ENCODE peak calls at places on chromosome 15, in six cellular contexts. O, B, Z, J, U and M are unnamed samples.

GRCh38 chr15:92197761-92198160 is 195.9 kb upstream of the ST8SIA2 start:
- DNase-seq in U (no peak), O (no peak), J (no peak), Z (no peak), B (no peak), M (peak; percentile 64)

GRCh38 chr15:68126415-68126814 is 72.3 kb downstream of the PIAS1 start:
- DNase-seq in U (no peak), B (no peak), J (peak; percentile 60), Z (no peak), O (no peak), M (no peak)

GRCh38 chr15:67720556-67721175 is 104.6 kb upstream of the SKOR1 start:
- DNase-seq in U (no peak), Z (no peak), J (no peak), O (no peak), B (peak; percentile 61), M (no peak)

GRCh38 chr15:51547656-51548055 is 74.9 kb downstream of the DMXL2 start:
- DNase-seq in O (no peak), J (no peak), U (no peak), Z (no peak), B (no peak), M (no peak)

GRCh38 chr15:96353931-96354730 is 23.6 kb downstream of the NR2F2 start:
- DNase-seq in O (no peak), U (peak; percentile 68), B (peak; percentile 38), Z (no peak), J (no peak), M (no peak)

GRCh38 chr15:69154684-69155083 is 5.8 kb upstream of the GLCE start:
- DNase-seq in B (no peak), Z (no peak), O (no peak), U (no peak), J (no peak), M (no peak)

GRCh38 chr15:68434021-68434420 is 2.1 kb upstream of the ITGA11 start:
- DNase-seq in B (no peak), J (no peak), Z (no peak), U (no peak), O (no peak), M (peak; percentile 47)

GRCh38 chr15:90200534-90201139 is 493 bp upstream of the SEMA4B start:
- DNase-seq in J (no peak), Z (no peak), O (no peak), B (no peak), U (no peak), M (no peak)

GRCh38 chr15:73789491-73790240 is 36.5 kb upstream of the INSYN1 start:
- DNase-seq in U (no peak), Z (no peak), B (no peak), J (no peak), O (no peak), M (no peak)

GRCh38 chr15:43243246-43243645 is 22.4 kb upstream of the EPB42 start:
- DNase-seq in U (no peak), B (no peak), Z (no peak), J (no peak), O (no peak), M (no peak)
- H3K27ac ChIP-seq in U (no peak overlapping the region), B (no peak overlapping the region), Z (no peak overlapping the region), J (no peak overlapping the region), O (no peak overlapping the region), M (no peak overlapping the region)

GRCh38 chr15:41621200-41622193 is 38.7 kb upstream of the MGA start:
- DNase-seq in U (peak; percentile 79), O (peak; percentile 89), Z (peak; percentile 78), B (no peak), J (peak; percentile 78), M (peak; percentile 95)
- H3K4me3 ChIP-seq in U (peak overlapping the region; percentile 62), O (peak overlapping the region; percentile 58), Z (peak overlapping the region; percentile 63), B (no peak overlapping the region), J (peak overlapping the region; percentile 14), M (peak overlapping the region; percentile 65)

GRCh38 chr15:101128696-101129095 is 123.2 kb downstream of the CHSY1 start:
- DNase-seq in U (no peak), B (no peak), J (no peak), O (no peak), Z (no peak), M (no peak)

GRCh38 chr15:101128191-101128590 is 123.7 kb downstream of the CHSY1 start:
- DNase-seq in J (no peak), B (no peak), U (no peak), Z (no peak), O (no peak), M (no peak)

GRCh38 chr15:101126618-101127502 is 125.0 kb downstream of the CHSY1 start:
- DNase-seq in Z (no peak), J (no peak), U (no peak), B (no peak), O (no peak), M (no peak)

GRCh38 chr15:101129851-101130250 is 122.0 kb downstream of the CHSY1 start:
- DNase-seq in Z (no peak), B (no peak), O (no peak), U (no peak), J (no peak), M (no peak)

DNA sequence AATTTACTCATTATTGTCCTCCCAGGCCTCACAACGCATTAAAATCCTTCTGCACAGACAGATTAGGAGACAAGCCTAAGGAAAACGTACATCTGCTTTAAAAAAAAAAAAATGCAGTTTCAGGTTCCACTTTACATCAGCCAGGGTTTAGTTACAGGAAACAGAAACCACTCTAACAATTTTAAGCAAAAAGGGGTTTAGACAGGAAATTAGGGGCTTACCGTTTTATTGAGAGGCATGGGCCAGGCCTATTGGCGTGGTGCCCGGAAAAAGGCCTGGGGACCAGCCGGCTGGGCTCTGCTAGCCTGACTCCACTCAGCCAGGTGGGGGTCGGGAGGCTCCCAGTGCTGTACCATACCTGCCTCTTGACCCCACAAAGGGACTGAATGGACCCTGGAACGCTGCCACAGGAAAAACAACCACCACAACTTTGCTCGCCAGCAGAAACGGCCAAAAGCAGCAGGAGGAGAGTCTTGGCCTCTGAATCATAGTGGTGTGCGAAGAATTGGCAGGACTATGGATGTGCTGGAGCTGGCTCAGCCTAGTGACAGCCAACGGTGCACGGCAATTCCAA is 124.3 kb downstream of the CHSY1 start:
- DNase-seq in B (no peak), Z (peak; percentile 24), O (no peak), U (peak; percentile 68), J (peak; percentile 75), M (no peak)
- TF ChIP-seq EP300 in B (no peak), Z (no peak), O (no peak), U (no peak), J (no peak), M (no peak)

GRCh38 chr15:63277044-63277892 is at the start of gene APH1B:
- DNase-seq in Z (peak; percentile 31), B (peak; percentile 89), O (peak; percentile 69), J (peak; percentile 90), U (peak; percentile 86), M (peak; percentile 97)
- H3K27ac ChIP-seq in Z (no peak within 1 kb of the TSS), B (peak within 1 kb of the TSS; percentile 82), O (peak within 1 kb of the TSS; percentile 88), J (peak within 1 kb of the TSS; percentile 84), U (peak within 1 kb of the TSS; percentile 88), M (peak within 1 kb of the TSS; percentile 85)

GRCh38 chr15:42353061-42353460 is 6.2 kb upstream of the CAPN3 start:
- DNase-seq in U (no peak), O (no peak), J (no peak), B (no peak), Z (no peak), M (no peak)

GRCh38 chr15:42358141-42358540 is 1.2 kb upstream of the CAPN3 start:
- DNase-seq in Z (no peak), U (no peak), O (no peak), B (no peak), J (no peak), M (no peak)

GRCh38 chr15:42359249-42359648 is at the start of gene CAPN3:
- DNase-seq in O (no peak), J (no peak), Z (no peak), B (no peak), U (no peak), M (no peak)

GRCh38 chr15:42352401-42352800 is 6.9 kb upstream of the CAPN3 start:
- DNase-seq in O (no peak), B (no peak), J (no peak), Z (no peak), U (no peak), M (no peak)

DNA sequence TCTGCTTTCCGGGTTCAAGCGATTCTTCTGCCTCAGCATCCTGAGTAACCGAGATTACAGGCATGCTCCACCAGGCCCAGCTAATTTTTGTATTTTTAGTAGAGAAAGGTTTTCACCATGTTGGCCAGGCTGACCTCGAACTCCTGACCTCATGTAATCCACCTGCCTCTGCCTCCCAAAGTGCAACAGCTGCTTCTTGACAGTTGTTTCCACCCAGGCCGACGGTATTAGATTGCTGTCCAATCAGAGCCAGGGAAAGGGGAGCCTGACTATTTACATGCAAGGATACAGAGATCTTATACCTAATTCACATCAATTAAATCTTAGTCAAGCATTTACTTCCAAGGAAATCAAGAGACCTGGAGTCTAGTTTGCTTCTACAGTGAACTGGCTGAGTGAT is 4.0 kb upstream of the CAPN3 start:
- DNase-seq in J (no peak), B (no peak), O (no peak), Z (no peak), U (no peak), M (no peak)
- H3K4me3 ChIP-seq in J (no peak overlapping the region), B (no peak overlapping the region), O (no peak overlapping the region), Z (no peak overlapping the region), U (no peak overlapping the region), M (no peak overlapping the region)

GRCh38 chr15:81413851-81414250 is 39.8 kb upstream of the TMC3 start:
- DNase-seq in J (no peak), O (no peak), Z (no peak), U (no peak), B (no peak), M (no peak)

GRCh38 chr15:81419304-81419943 is 45.4 kb upstream of the TMC3 start:
- DNase-seq in U (no peak), B (peak; percentile 13), O (no peak), J (no peak), Z (no peak), M (no peak)

GRCh38 chr15:81418891-81419290 is 44.9 kb upstream of the TMC3 start:
- DNase-seq in Z (no peak), O (no peak), B (no peak), U (no peak), J (no peak), M (no peak)

DNA sequence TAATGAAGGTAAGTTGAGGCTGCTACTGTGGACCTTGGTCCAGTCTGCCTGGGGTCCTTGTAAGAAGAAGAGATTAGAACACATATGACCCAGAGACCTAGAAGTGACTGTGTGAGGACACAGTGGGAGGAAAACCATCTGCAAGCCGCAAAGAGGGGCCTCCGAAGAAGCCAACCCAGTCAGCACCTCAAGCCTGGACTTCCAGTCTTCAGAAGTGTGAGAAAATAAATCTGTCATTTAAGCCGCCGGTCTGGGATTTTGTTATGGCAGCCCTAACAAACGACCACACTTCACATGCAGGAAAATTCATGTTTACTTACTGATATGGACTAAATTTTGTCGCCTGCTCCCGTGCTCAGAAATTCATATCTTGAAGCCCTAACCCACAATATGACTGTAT is 44.4 kb upstream of the TMC3 start:
- DNase-seq in B (no peak), J (no peak), U (no peak), O (no peak), Z (no peak), M (no peak)
- TF ChIP-seq EP300 in B (no peak), J (no peak), U (no peak), O (no peak), Z (no peak), M (no peak)